ENCODE peak calls at places on chromosomes 12 and 14, in five cellular contexts. O is RWPE1, R is colonic mucosa, H is astrocyte, G is spleen. K is an unnamed sample.

GRCh38 chr14:100400115-100400514 is 77.0 kb downstream of the SLC25A47 start:
- DNase-seq in O (no peak), R (peak), H (no peak), G (no peak), K (no peak)

GRCh38 chr14:65346895-65347294 is 65.6 kb upstream of the FUT8 start:
- DNase-seq in O (no peak), R (no peak), H (no peak), G (no peak), K (peak)

GRCh38 chr12:102879-103168 is 36.3 kb downstream of the IQSEC3 start:
- DNase-seq in O (no peak), R (no peak), H (no peak), G (no peak), K (no peak)

GRCh38 chr12:87953257-87953860 is 75.8 kb downstream of the C12orf50 start:
- DNase-seq in O (peak), R (no peak), H (peak), G (no peak), K (peak)

GRCh38 chr14:88013750-88014349 is 8.9 kb downstream of the GPR65 start:
- DNase-seq in O (peak), R (peak), H (peak), G (no peak), K (peak)

GRCh38 chr12:52141875-52142274 is 49.9 kb downstream of the KRT80 start:
- DNase-seq in O (no peak), R (no peak), H (no peak), G (no peak), K (no peak)

GRCh38 chr12:89451876-89452275 is 72.7 kb downstream of the GALNT4 start:
- DNase-seq in O (no peak), R (no peak), H (peak), G (no peak), K (peak)

GRCh38 chr12:23426328-23426727 is 523.1 kb downstream of the SOX5 start:
- DNase-seq in O (no peak), R (no peak), H (no peak), G (no peak), K (no peak)

GRCh38 chr12:105393586-105393985 is 63.1 kb downstream of the C12orf75 start:
- DNase-seq in O (no peak), R (no peak), H (peak), G (no peak), K (peak)

GRCh38 chr14:99727096-99727870 is 43.2 kb downstream of the CYP46A1 start:
- DNase-seq in O (no peak), R (no peak), H (no peak), G (peak), K (no peak)

GRCh38 chr12:98399532-98399931 is 115.9 kb upstream of the TMPO start:
- DNase-seq in O (peak), R (no peak), H (peak), G (no peak), K (peak)

GRCh38 chr14:89542768-89543419 is 125.9 kb upstream of the FOXN3 start:
- DNase-seq in O (no peak), R (no peak), H (no peak), G (no peak), K (no peak)

GRCh38 chr14:61493239-61493638 is 171.9 kb downstream of the PRKCH start:
- DNase-seq in O (peak), R (no peak), H (peak), G (no peak), K (peak)

GRCh38 chr12:117863004-117863709 is 105.6 kb downstream of the KSR2 start:
- DNase-seq in O (peak), R (no peak), H (peak), G (no peak), K (no peak)

GRCh38 chr12:121222847-121223246 is 12.9 kb downstream of the P2RX4 start:
- DNase-seq in O (no peak), R (no peak), H (no peak), G (no peak), K (no peak)

GRCh38 chr12:101829639-101830390 is 944 bp downstream of the GNPTAB start:
- DNase-seq in O (no peak), R (no peak), H (no peak), G (no peak), K (no peak)

GRCh38 chr14:55704654-55705053 is 124.6 kb downstream of the KTN1 start:
- DNase-seq in O (no peak), R (no peak), H (no peak), G (no peak), K (no peak)

GRCh38 chr14:89027097-89027740 is 202.8 kb downstream of the TTC8 start:
- DNase-seq in O (peak), R (peak), H (no peak), G (peak), K (no peak)

GRCh38 chr14:58641509-58641908 is 3.7 kb downstream of the DACT1 start:
- DNase-seq in O (no peak), R (no peak), H (no peak), G (no peak), K (no peak)

GRCh38 chr12:3836641-3837040 is 36.6 kb downstream of the PARP11 start:
- DNase-seq in O (no peak), R (no peak), H (no peak), G (no peak), K (peak)

GRCh38 chr12:111414711-111415252 is 9.1 kb downstream of the SH2B3 start:
- DNase-seq in O (no peak), R (no peak), H (no peak), G (no peak), K (no peak)

GRCh38 chr12:60501124-60501729 is 905.4 kb downstream of the SLC16A7 start:
- DNase-seq in O (no peak), R (no peak), H (peak), G (no peak), K (peak)

GRCh38 chr12:122610911-122611310 is 83.9 kb downstream of the KNTC1 start:
- DNase-seq in O (no peak), R (no peak), H (peak), G (no peak), K (no peak)

GRCh38 chr14:75514673-75515630 is 7.3 kb upstream of the BATF start:
- DNase-seq in O (no peak), R (no peak), H (no peak), G (peak), K (no peak)

GRCh38 chr14:91361236-91361811 is 56.3 kb downstream of the CCDC88C start:
- DNase-seq in O (peak), R (no peak), H (no peak), G (no peak), K (no peak)

GRCh38 chr14:54662491-54663116 is 95.7 kb downstream of the SAMD4A start:
- DNase-seq in O (no peak), R (no peak), H (no peak), G (peak), K (no peak)

GRCh38 chr12:32312049-32312670 is 87.2 kb upstream of the FGD4 start:
- DNase-seq in O (peak), R (no peak), H (peak), G (no peak), K (peak)

GRCh38 chr14:60171690-60172089 is 6.5 kb upstream of the DHRS7 start:
- DNase-seq in O (no peak), R (no peak), H (no peak), G (no peak), K (no peak)

GRCh38 chr12:77924703-77925102 is 94.0 kb downstream of the NAV3 start:
- DNase-seq in O (no peak), R (no peak), H (peak), G (no peak), K (peak)

GRCh38 chr12:1660304-1661187 is 30.3 kb upstream of the ADIPOR2 start:
- DNase-seq in O (peak), R (peak), H (no peak), G (no peak), K (no peak)

GRCh38 chr12:13093850-13094225 is 9.6 kb downstream of the GSG1 start:
- DNase-seq in O (no peak), R (no peak), H (peak), G (no peak), K (no peak)

GRCh38 chr12:41962171-41962572 is 182.5 kb downstream of the GXYLT1 start:
- DNase-seq in O (no peak), R (no peak), H (no peak), G (peak), K (no peak)

GRCh38 chr14:26773906-26774593 is 176.2 kb upstream of the NOVA1 start:
- DNase-seq in O (peak), R (no peak), H (no peak), G (no peak), K (no peak)

GRCh38 chr12:76201316-76201715 is 116.8 kb upstream of the NAP1L1 start:
- DNase-seq in O (no peak), R (no peak), H (no peak), G (no peak), K (no peak)

DNA sequence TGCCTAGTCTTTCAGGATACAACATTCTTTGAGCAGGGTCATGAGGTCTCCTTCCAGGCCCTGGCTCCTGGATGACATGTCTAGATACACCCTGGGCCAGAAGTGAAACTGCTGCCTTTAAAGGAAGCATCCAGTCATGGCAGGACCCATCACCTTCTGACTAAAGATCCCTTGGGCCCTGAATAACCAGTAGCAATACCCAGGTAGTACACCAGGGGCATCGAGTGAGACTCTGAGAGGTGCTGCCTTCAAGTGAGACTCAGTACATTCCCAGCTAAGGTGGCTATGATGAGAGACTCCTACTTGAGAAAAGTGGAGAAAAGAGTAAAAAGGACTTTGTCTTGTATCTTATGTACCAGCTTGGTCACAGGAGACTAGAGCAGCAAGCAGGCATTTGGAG is 23.5 kb downstream of the OR6C68 start:
- DNase-seq in O (no peak), R (no peak), H (no peak), G (no peak), K (no peak)
- TF ChIP-seq CTCF in O (no peak), R (no peak), H (no peak), G (no peak), K (peak)

GRCh38 chr12:14955876-14956811 is 5.3 kb downstream of the ARHGDIB start:
- DNase-seq in O (no peak), R (no peak), H (no peak), G (no peak), K (no peak)

GRCh38 chr12:14953752-14954151 is 7.6 kb downstream of the ARHGDIB start:
- DNase-seq in O (no peak), R (no peak), H (no peak), G (no peak), K (no peak)

GRCh38 chr12:14950982-14951746 is 10.2 kb downstream of the ARHGDIB start:
- DNase-seq in O (peak), R (peak), H (no peak), G (no peak), K (no peak)

GRCh38 chr12:14952295-14952995 is 9.0 kb downstream of the ARHGDIB start:
- DNase-seq in O (peak), R (peak), H (peak), G (peak), K (peak)

DNA sequence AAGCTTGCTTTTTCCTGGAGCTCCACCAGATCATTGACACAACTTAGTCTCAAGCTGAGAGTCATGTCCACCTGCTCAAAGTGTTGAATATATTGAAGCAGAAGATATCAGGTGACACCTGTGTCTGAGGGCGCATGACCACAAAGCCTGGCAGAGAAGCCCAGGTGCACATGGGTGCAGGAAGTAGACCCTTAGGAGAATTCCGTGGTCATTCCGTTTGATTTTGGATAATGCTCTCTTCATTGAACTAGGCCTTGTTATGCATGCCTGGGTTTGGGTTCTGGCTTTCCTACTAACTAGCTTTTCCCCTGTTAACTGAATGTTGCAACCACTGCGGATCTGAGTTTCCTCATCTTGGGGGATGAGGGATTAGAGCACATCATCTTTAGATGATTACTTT is 7.1 kb downstream of the ARHGDIB start:
- DNase-seq in O (no peak), R (no peak), H (no peak), G (no peak), K (no peak)
- H3K27ac ChIP-seq in O (no peak), R (no peak), H (no peak), G (peak), K (no peak)

GRCh38 chr12:109764123-109764522 is 50.5 kb downstream of the FAM222A start:
- DNase-seq in O (no peak), R (no peak), H (no peak), G (no peak), K (no peak)
- TF ChIP-seq CTCF in O (no peak), R (no peak), H (no peak), G (no peak), K (peak)

GRCh38 chr12:25714219-25714984 is 161.3 kb upstream of the LMNTD1 start:
- DNase-seq in O (no peak), R (no peak), H (no peak), G (no peak), K (no peak)

GRCh38 chr12:25713264-25713663 is 160.2 kb upstream of the LMNTD1 start:
- DNase-seq in O (no peak), R (no peak), H (no peak), G (no peak), K (no peak)

GRCh38 chr12:25717552-25717951 is 164.5 kb upstream of the LMNTD1 start:
- DNase-seq in O (no peak), R (no peak), H (no peak), G (no peak), K (no peak)

GRCh38 chr12:25716842-25717241 is 163.8 kb upstream of the LMNTD1 start:
- DNase-seq in O (no peak), R (no peak), H (no peak), G (no peak), K (no peak)

GRCh38 chr12:25715147-25715546 is 162.1 kb upstream of the LMNTD1 start:
- DNase-seq in O (no peak), R (no peak), H (no peak), G (no peak), K (no peak)
- H3K27ac ChIP-seq in O (no peak), R (no peak), H (no peak), G (no peak), K (no peak)

GRCh38 chr12:20646239-20646827 is 48.8 kb upstream of the SLCO1C1 start:
- DNase-seq in O (peak), R (no peak), H (peak), G (no peak), K (peak)
- TF ChIP-seq CTCF in O (peak), R (peak), H (peak), G (no peak), K (peak)

GRCh38 chr14:32711103-32711680 is 227.5 kb upstream of the NPAS3 start:
- DNase-seq in O (peak), R (peak), H (peak), G (no peak), K (peak)

GRCh38 chr14:32709072-32709471 is 229.6 kb upstream of the NPAS3 start:
- DNase-seq in O (no peak), R (no peak), H (peak), G (no peak), K (peak)

GRCh38 chr14:32706672-32707071 is 232.0 kb upstream of the NPAS3 start:
- DNase-seq in O (no peak), R (no peak), H (no peak), G (no peak), K (no peak)

GRCh38 chr14:32710351-32711102 is 228.2 kb upstream of the NPAS3 start:
- DNase-seq in O (no peak), R (no peak), H (peak), G (no peak), K (no peak)

DNA sequence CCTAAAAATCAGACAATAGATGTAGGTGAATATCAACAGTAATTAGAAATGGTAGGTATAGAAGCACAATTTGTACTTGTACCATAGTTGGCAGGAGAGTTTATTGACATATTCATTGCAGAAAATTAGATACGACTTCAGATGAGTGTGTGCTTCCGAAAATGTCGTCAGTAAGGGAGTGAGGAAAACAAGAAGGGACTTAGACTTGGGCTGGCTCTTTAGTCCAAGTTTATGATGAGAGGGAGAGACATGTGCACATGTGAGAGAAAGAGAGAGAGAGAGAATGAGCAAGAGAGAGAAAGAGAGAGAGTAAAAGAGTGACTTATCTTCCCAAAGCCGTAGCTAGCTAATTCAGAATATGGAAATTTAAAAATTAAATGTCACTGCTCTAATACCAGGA is 230.5 kb upstream of the NPAS3 start:
- DNase-seq in O (no peak), R (no peak), H (no peak), G (no peak), K (no peak)
- H3K27ac ChIP-seq in O (no peak), R (no peak), H (no peak), G (no peak), K (no peak)